ENCODE peak calls at places on chromosomes 2 and 18, in ten cellular contexts. W is HAP-1; D is NT2/D1; E is fibroblast of mammary gland; A is suprapubic skin; Y is cardiac muscle cell; K is CD8-positive, alpha-beta memory T cell; T is DND-41; P is small intestine; F is GM12864. G is an unnamed sample.
A peak's percentile ranks its signal among the peaks of the same experiment; 100 is the strongest.

GRCh38 chr2:172249336-172249735 is 146.6 kb upstream of the DLX2 start:
- DNase-seq in K (no peak), D (no peak), W (no peak), Y (no peak), F (no peak), T (no peak), P (no peak), A (no peak), E (peak; percentile 64), G (no peak)

GRCh38 chr2:191289049-191289448 is 43.8 kb downstream of the MYO1B start:
- DNase-seq in K (no peak), A (no peak), F (no peak), Y (no peak), D (no peak), P (no peak), E (no peak), T (no peak), W (no peak), G (no peak)

GRCh38 chr2:177242136-177242987 is 22.2 kb downstream of the NFE2L2 start:
- DNase-seq in F (no peak), D (no peak), P (no peak), A (no peak), E (peak; percentile 91), Y (peak; percentile 94), W (peak; percentile 55), T (no peak), K (no peak), G (no peak)

GRCh38 chr2:241358470-241358869 is 2.4 kb downstream of the FARP2 start:
- DNase-seq in W (no peak), A (no peak), P (peak; percentile 72), D (no peak), Y (peak; percentile 35), K (no peak), F (peak; percentile 78), E (no peak), T (no peak), G (no peak)

GRCh38 chr2:30230855-30231725 is at the start of gene LBH:
- DNase-seq in K (peak; percentile 96), D (no peak), E (peak; percentile 71), P (peak; percentile 62), Y (peak; percentile 92), W (peak; percentile 86), T (peak; percentile 88), A (peak; percentile 91), F (no peak), G (peak; percentile 95)

GRCh38 chr2:202032841-202033316 is 776 bp upstream of the FZD7 start:
- DNase-seq in T (no peak), P (peak; percentile 63), A (peak; percentile 82), E (peak; percentile 49), F (no peak), D (no peak), K (peak; percentile 60), Y (peak; percentile 27), W (peak; percentile 58), G (peak; percentile 87)

GRCh38 chr18:66752733-66753132 is 148.8 kb upstream of the CDH19 start:
- DNase-seq in T (no peak), Y (no peak), A (no peak), E (no peak), F (no peak), K (no peak), D (no peak), P (peak; percentile 55), W (no peak), G (no peak)

GRCh38 chr2:181465686-181466375 is 8.6 kb downstream of the ITGA4 start:
- DNase-seq in Y (peak; percentile 53), E (peak; percentile 94), W (no peak), K (no peak), T (no peak), D (no peak), A (no peak), F (no peak), P (no peak), G (no peak)

GRCh38 chr2:222421626-222422025 is 2.7 kb upstream of the SGPP2 start:
- DNase-seq in W (no peak), K (no peak), T (no peak), F (no peak), Y (no peak), E (no peak), P (no peak), A (no peak), D (no peak), G (no peak)

GRCh38 chr2:222424281-222424728 is at the start of gene SGPP2:
- DNase-seq in P (peak; percentile 75), W (no peak), F (no peak), E (no peak), K (no peak), A (no peak), T (no peak), Y (no peak), D (no peak), G (peak; percentile 89)

GRCh38 chr2:222424729-222425671 is 657 bp downstream of the SGPP2 start:
- DNase-seq in P (peak; percentile 43), E (no peak), D (no peak), K (peak; percentile 57), Y (peak; percentile 20), W (no peak), T (no peak), F (no peak), A (no peak), G (peak; percentile 68)

GRCh38 chr2:222423186-222423585 is 1.2 kb upstream of the SGPP2 start:
- DNase-seq in P (no peak), F (no peak), A (no peak), K (no peak), W (no peak), E (no peak), D (no peak), T (no peak), Y (no peak), G (no peak)

DNA sequence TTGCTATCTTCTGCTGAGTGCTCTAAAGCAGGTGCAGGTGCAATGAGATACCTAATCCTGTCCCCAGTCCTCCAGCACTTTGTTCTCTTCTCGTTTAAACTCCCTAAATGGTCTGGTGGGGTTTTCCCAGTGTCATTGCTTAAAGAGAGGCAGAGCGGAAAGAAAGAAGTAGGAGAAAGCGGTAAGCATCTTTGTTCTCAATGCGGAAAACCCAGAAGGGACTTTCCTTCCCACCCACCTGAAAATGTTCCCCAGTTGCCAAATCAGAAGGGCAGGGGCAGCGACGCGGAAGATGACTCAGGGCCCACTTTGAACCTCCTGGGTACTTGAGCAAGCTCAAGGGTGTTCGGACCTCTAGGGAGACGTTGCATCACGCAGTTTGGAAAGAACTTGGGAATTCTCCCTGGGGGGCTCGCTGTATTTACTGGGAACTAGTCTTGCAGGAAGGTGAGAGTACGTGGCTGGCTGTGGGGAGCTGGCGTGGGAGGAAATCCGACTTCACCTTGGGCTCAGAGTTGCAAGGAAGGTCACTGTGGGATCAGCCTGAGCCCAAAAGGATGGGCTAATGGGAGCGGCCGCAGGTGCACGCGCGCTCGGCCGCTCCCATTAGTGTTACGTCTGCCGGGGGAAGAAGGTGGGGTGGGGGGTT is 587 bp upstream of the SGPP2 start:
- DNase-seq in F (peak; percentile 67), D (no peak), A (no peak), W (no peak), K (no peak), Y (peak; percentile 12), E (no peak), T (no peak), P (peak; percentile 55), G (peak; percentile 49)
- H3K4me3 ChIP-seq in F (peak overlapping the region; percentile 86), D (peak overlapping the region; percentile 67), A (peak overlapping the region; percentile 67), W (no peak overlapping the region), K (peak overlapping the region; percentile 56), Y (peak overlapping the region; percentile 94), E (no peak overlapping the region), T (no peak overlapping the region), P (no peak overlapping the region), G (peak overlapping the region; percentile 38)

GRCh38 chr18:36185157-36185556 is 2.1 kb upstream of the MOCOS start:
- DNase-seq in P (no peak), E (no peak), Y (no peak), T (no peak), D (no peak), W (no peak), A (no peak), K (no peak), F (no peak), G (no peak)

GRCh38 chr18:36186461-36187137 is 698 bp upstream of the MOCOS start:
- DNase-seq in Y (peak; percentile 40), T (no peak), W (peak; percentile 17), A (peak; percentile 68), K (peak; percentile 47), P (peak; percentile 66), F (no peak), E (peak; percentile 19), D (no peak), G (peak; percentile 77)

GRCh38 chr18:36187138-36187825 is at the start of gene MOCOS:
- DNase-seq in E (peak; percentile 45), P (peak; percentile 91), F (no peak), Y (peak; percentile 72), T (no peak), W (peak; percentile 55), D (peak; percentile 27), A (peak; percentile 76), K (peak; percentile 55), G (peak; percentile 97)

GRCh38 chr18:36183987-36184386 is 3.3 kb upstream of the MOCOS start:
- DNase-seq in F (no peak), K (no peak), P (no peak), D (no peak), A (no peak), Y (no peak), E (no peak), T (no peak), W (no peak), G (no peak)

DNA sequence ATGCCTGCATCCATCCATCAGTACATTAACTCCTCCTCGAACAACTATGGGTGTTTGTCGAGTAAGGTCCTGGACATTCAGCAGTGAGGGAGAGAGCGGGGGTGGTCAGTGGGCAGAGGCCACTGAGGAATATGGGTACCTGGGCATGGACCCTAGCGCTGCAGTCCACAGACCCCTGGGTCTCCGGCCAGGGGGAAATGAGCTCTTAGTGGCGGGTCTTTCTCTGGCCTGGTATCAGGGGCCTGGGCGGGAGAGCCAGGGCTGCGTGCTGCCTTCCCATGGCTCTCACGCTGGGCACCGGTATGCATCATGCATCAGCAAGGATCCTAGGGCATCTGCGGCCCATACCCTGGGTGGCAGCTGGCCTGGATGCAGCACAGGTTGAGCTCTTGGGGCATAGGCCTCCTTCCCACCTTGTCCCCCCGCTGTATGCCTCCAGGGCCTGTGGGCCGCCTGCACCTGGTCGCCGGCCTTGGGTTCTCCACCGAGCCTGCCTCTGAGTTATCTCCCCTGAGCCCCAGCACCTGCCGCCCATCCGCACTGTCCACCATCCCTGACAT is 1.3 kb upstream of the MOCOS start:
- DNase-seq in W (no peak), A (no peak), D (no peak), K (no peak), P (no peak), F (no peak), E (no peak), Y (no peak), T (no peak), G (no peak)
- H3K4me3 ChIP-seq in W (no peak overlapping the region), A (no peak overlapping the region), D (no peak overlapping the region), K (no peak overlapping the region), P (no peak overlapping the region), F (no peak overlapping the region), E (no peak overlapping the region), Y (no peak overlapping the region), T (no peak overlapping the region), G (peak overlapping the region; percentile 73)

GRCh38 chr2:3655871-3656761 is 1.9 kb upstream of the ALLC start:
- DNase-seq in K (no peak), Y (no peak), F (no peak), A (no peak), E (no peak), P (no peak), W (no peak), T (no peak), D (no peak), G (no peak)

GRCh38 chr2:3657881-3658280 is at the start of gene ALLC:
- DNase-seq in A (no peak), P (no peak), Y (no peak), W (no peak), K (no peak), D (no peak), F (no peak), E (no peak), T (no peak), G (no peak)

GRCh38 chr2:3654464-3655225 is 3.4 kb upstream of the ALLC start:
- DNase-seq in E (no peak), A (no peak), Y (no peak), D (no peak), F (no peak), W (no peak), P (no peak), T (no peak), K (no peak), G (no peak)

GRCh38 chr2:3659447-3660432 is 1.7 kb downstream of the ALLC start:
- DNase-seq in E (no peak), P (no peak), K (no peak), F (no peak), W (no peak), A (peak; percentile 40), T (no peak), D (peak; percentile 30), Y (peak; percentile 9), G (no peak)

DNA sequence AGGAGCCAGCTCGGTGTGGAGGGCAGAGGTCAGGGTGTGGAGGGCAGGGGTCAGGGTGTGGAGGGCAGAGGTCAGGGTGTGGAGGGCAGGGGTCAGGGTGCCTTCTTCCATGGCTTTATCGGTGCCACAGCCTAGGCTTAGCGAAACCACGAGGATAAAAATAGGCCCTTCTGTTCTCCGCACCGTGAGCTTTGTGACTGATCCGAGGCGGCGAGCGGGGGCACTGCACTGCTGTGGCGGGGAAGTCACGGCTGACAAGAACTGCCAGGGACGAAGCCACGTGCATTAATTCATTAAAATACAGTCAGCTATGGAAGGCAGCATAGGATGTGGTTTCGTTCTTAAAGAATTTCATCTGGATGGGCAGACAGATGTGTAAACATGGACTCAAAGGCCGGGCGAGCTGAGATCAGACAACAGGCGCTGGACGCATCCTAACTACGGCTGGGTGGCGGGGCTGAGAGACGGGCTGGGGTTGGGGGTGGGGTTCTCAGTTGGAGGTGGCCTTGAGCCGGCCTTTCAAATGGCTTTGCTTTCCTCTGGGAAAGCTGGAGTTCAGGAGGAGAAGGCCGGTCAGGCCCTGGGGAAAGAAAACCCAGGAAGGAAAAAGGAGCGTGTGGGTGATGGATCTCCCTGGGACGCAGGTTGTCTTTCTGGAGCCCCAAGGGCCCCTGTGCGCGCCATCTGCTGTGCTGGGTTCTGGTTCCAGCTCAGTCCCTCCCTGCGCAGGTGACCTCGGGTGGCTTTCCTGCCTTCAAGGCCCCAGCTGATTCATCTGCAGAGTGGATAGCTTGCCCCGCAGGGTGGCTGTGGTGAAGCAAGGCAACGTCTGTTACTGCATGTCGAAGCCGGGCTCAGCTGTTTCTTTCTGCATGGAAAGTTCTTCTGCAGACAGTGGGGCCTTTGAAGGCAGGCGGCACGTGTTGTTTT is 973 bp upstream of the ALLC start:
- DNase-seq in F (no peak), W (no peak), K (no peak), Y (peak; percentile 29), T (no peak), E (no peak), D (no peak), P (no peak), A (no peak), G (peak; percentile 76)
- H3K4me3 ChIP-seq in F (no peak overlapping the region), W (no peak overlapping the region), K (no peak overlapping the region), Y (no peak overlapping the region), T (no peak overlapping the region), E (no peak overlapping the region), D (no peak overlapping the region), P (no peak overlapping the region), A (no peak overlapping the region), G (no peak overlapping the region)

DNA sequence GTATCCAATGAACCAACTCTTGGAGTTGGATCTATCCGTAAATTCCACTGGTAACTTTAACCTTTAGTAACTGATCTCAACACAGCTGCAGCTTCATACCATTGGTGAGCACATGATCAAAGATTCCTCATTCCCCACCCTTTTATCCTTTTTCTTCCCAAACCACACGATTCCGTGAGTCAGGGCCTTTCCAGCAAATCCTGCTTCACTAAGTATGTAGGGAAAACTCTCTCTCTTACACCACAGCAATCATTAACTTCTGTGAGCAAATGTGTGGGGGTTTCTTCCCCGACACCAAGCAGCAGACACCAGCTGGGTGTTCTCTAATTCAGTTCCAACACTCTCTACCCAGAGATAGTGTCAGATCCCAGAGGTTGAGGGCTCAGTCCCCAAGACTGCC is 23.5 kb downstream of the ELP2 start:
- DNase-seq in E (peak; percentile 92), T (no peak), A (no peak), D (no peak), F (no peak), P (no peak), K (no peak), Y (peak; percentile 87), W (no peak), G (no peak)
- H3K4me3 ChIP-seq in E (no peak overlapping the region), T (no peak overlapping the region), A (no peak overlapping the region), D (no peak overlapping the region), F (no peak overlapping the region), P (no peak overlapping the region), K (no peak overlapping the region), Y (no peak overlapping the region), W (no peak overlapping the region), G (no peak overlapping the region)